ENCODE peak calls at places on chromosome 10, in four cellular contexts. One of them, this sample, is unnamed.

GRCh38 chr10:29839826-29840515 is 205.2 kb upstream of the SVIL start:
- DNase-seq in H1: no peak
- DNase-seq in tibial nerve: no peak
- DNase-seq in stomach: no peak
- DNase-seq in this sample: no peak

GRCh38 chr10:59907537-59907917 is 1.2 kb upstream of the CCDC6 start:
- DNase-seq in tibial nerve: no peak
- DNase-seq in H1: no peak
- DNase-seq in stomach: no peak
- DNase-seq in this sample: no peak

GRCh38 chr10:4279649-4280048 is 494.6 kb upstream of the KLF6 start:
- DNase-seq in tibial nerve: no peak
- DNase-seq in stomach: no peak
- DNase-seq in H1: no peak
- DNase-seq in this sample: no peak

GRCh38 chr10:15196335-15196834 is 27.9 kb upstream of the NMT2 start:
- DNase-seq in H1: no peak
- DNase-seq in stomach: no peak
- DNase-seq in tibial nerve: no peak
- DNase-seq in this sample: no peak

GRCh38 chr10:131438665-131439064 is 127.1 kb upstream of the TCERG1L start:
- DNase-seq in H1: no peak
- DNase-seq in tibial nerve: no peak
- DNase-seq in stomach: no peak
- DNase-seq in this sample: no peak

GRCh38 chr10:27759483-27760281 is 14.1 kb upstream of the MKX start:
- DNase-seq in stomach: no peak
- DNase-seq in H1: no peak
- DNase-seq in tibial nerve: no peak
- DNase-seq in this sample: no peak

GRCh38 chr10:87844837-87845623 is 18.3 kb downstream of the KLLN start:
- DNase-seq in tibial nerve: no peak
- DNase-seq in stomach: no peak
- DNase-seq in H1: no peak
- DNase-seq in this sample: no peak

GRCh38 chr10:132925071-132925561 is 17.3 kb downstream of the CFAP46 start:
- DNase-seq in H1: no peak
- DNase-seq in tibial nerve: no peak
- DNase-seq in stomach: no peak
- DNase-seq in this sample: no peak

GRCh38 chr10:34954142-34954541 is 136.0 kb downstream of the CUL2 start:
- DNase-seq in H1: no peak
- DNase-seq in stomach: peak; percentile 94
- DNase-seq in tibial nerve: no peak
- DNase-seq in this sample: no peak

GRCh38 chr10:58829839-58830238 is 317.2 kb downstream of the BICC1 start:
- DNase-seq in H1: no peak
- DNase-seq in stomach: no peak
- DNase-seq in tibial nerve: no peak
- DNase-seq in this sample: no peak

GRCh38 chr10:53726921-53727320 is 954.3 kb upstream of the MBL2 start:
- DNase-seq in tibial nerve: no peak
- DNase-seq in stomach: no peak
- DNase-seq in H1: no peak
- DNase-seq in this sample: no peak

GRCh38 chr10:30047924-30048531 is 11.4 kb downstream of the JCAD start:
- DNase-seq in tibial nerve: no peak
- DNase-seq in H1: no peak
- DNase-seq in stomach: no peak
- DNase-seq in this sample: no peak

GRCh38 chr10:76074659-76075058 is 643.2 kb downstream of the LRMDA start:
- DNase-seq in tibial nerve: no peak
- DNase-seq in H1: no peak
- DNase-seq in stomach: no peak
- DNase-seq in this sample: no peak

GRCh38 chr10:108957681-108958080 is 965.6 kb downstream of the XPNPEP1 start:
- DNase-seq in H1: no peak
- DNase-seq in tibial nerve: no peak
- DNase-seq in stomach: no peak
- DNase-seq in this sample: peak; percentile 12

GRCh38 chr10:44393834-44394547 is 9.1 kb upstream of the CXCL12 start:
- DNase-seq in H1: no peak
- DNase-seq in stomach: no peak
- DNase-seq in tibial nerve: no peak
- DNase-seq in this sample: no peak

GRCh38 chr10:113177936-113178335 is 227.9 kb downstream of the TCF7L2 start:
- DNase-seq in stomach: no peak
- DNase-seq in H1: peak; percentile 45
- DNase-seq in tibial nerve: no peak
- DNase-seq in this sample: no peak

GRCh38 chr10:50991496-50992355 is 82.6 kb upstream of the PRKG1 start:
- DNase-seq in tibial nerve: no peak
- DNase-seq in stomach: no peak
- DNase-seq in H1: peak; percentile 57
- DNase-seq in this sample: peak; percentile 53

GRCh38 chr10:62705789-62706188 is 98.7 kb upstream of the ADO start:
- DNase-seq in tibial nerve: no peak
- DNase-seq in H1: no peak
- DNase-seq in stomach: no peak
- DNase-seq in this sample: no peak

GRCh38 chr10:6068422-6068821 is 6.3 kb upstream of the IL2RA start:
- DNase-seq in H1: no peak
- DNase-seq in tibial nerve: no peak
- DNase-seq in stomach: peak; percentile 29
- DNase-seq in this sample: no peak

GRCh38 chr10:4073912-4074311 is 288.9 kb upstream of the KLF6 start:
- DNase-seq in H1: no peak
- DNase-seq in tibial nerve: no peak
- DNase-seq in stomach: no peak
- DNase-seq in this sample: no peak

GRCh38 chr10:98466916-98467505 is 20.3 kb upstream of the HPS1 start:
- DNase-seq in tibial nerve: no peak
- DNase-seq in stomach: no peak
- DNase-seq in H1: no peak
- DNase-seq in this sample: no peak

GRCh38 chr10:61974611-61975010 is 73.1 kb downstream of the ARID5B start:
- DNase-seq in stomach: peak; percentile 60
- DNase-seq in H1: no peak
- DNase-seq in tibial nerve: peak; percentile 69
- DNase-seq in this sample: peak; percentile 49

GRCh38 chr10:44982114-44982460 is 3.5 kb upstream of the DEPP1 start:
- DNase-seq in H1: no peak
- DNase-seq in tibial nerve: no peak
- DNase-seq in stomach: no peak
- DNase-seq in this sample: peak; percentile 44

GRCh38 chr10:122168598-122168997 is 102.5 kb upstream of the BTBD16 start:
- DNase-seq in tibial nerve: no peak
- DNase-seq in stomach: no peak
- DNase-seq in H1: no peak
- DNase-seq in this sample: no peak

GRCh38 chr10:63717089-63717715 is 196.0 kb downstream of the REEP3 start:
- DNase-seq in H1: no peak
- DNase-seq in stomach: no peak
- DNase-seq in tibial nerve: no peak
- DNase-seq in this sample: no peak

GRCh38 chr10:69057951-69058297 is 30.0 kb upstream of the SRGN start:
- DNase-seq in H1: no peak
- DNase-seq in stomach: no peak
- DNase-seq in tibial nerve: no peak
- DNase-seq in this sample: no peak

GRCh38 chr10:52265131-52265926 is 48.8 kb upstream of the DKK1 start:
- DNase-seq in tibial nerve: no peak
- DNase-seq in H1: no peak
- DNase-seq in stomach: no peak
- DNase-seq in this sample: no peak

GRCh38 chr10:110403593-110403992 is 94.1 kb upstream of the DUSP5 start:
- DNase-seq in stomach: no peak
- DNase-seq in H1: no peak
- DNase-seq in tibial nerve: no peak
- DNase-seq in this sample: no peak

GRCh38 chr10:58220769-58221448 is 46.8 kb downstream of the IPMK start:
- DNase-seq in H1: no peak
- DNase-seq in tibial nerve: no peak
- DNase-seq in stomach: no peak
- DNase-seq in this sample: no peak

GRCh38 chr10:80855348-80855971 is 317.8 kb downstream of the SH2D4B start:
- DNase-seq in stomach: no peak
- DNase-seq in tibial nerve: no peak
- DNase-seq in H1: peak; percentile 77
- DNase-seq in this sample: no peak

GRCh38 chr10:71797533-71798307 is 24.4 kb upstream of the VSIR start:
- DNase-seq in stomach: no peak
- DNase-seq in tibial nerve: no peak
- DNase-seq in H1: no peak
- DNase-seq in this sample: no peak

GRCh38 chr10:84818956-84819355 is 490.6 kb downstream of the CCSER2 start:
- DNase-seq in stomach: no peak
- DNase-seq in tibial nerve: no peak
- DNase-seq in H1: no peak
- DNase-seq in this sample: no peak

GRCh38 chr10:132838346-132838970 is 52.5 kb upstream of the NKX6-2 start:
- DNase-seq in stomach: no peak
- DNase-seq in H1: no peak
- DNase-seq in tibial nerve: no peak
- DNase-seq in this sample: no peak

DNA sequence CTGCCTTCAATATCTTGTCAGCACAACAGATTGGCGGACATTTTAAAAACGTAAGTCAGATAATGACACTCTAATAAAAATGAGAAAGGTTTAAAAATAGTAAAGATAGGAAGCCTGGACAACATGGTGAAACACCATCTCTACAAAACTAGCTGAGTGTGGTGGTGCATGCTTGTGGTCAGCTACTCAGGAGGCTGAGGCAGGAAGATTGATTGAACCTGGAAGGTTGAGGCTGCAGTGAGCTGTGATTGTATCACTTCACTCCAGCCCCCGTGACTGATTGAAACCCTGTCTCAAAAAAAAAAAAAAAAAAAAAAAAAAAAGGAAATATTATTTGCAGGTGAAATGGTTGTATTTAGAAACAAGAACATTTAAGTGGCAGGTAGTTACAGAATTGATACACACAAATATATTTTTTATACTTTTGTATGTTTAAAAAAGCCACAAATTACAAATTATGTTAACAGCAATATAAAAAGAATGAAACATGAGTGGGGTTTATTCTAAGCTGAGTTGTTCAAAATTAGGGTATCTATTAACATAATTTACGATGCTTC is 141.9 kb downstream of the ADK start:
- DNase-seq in H1: no peak
- DNase-seq in stomach: no peak
- DNase-seq in tibial nerve: no peak
- DNase-seq in this sample: no peak
- H3K27ac ChIP-seq in H1: no peak overlapping the region
- H3K27ac ChIP-seq in stomach: no peak overlapping the region
- H3K27ac ChIP-seq in tibial nerve: no peak overlapping the region
- H3K27ac ChIP-seq in this sample: no peak overlapping the region

DNA sequence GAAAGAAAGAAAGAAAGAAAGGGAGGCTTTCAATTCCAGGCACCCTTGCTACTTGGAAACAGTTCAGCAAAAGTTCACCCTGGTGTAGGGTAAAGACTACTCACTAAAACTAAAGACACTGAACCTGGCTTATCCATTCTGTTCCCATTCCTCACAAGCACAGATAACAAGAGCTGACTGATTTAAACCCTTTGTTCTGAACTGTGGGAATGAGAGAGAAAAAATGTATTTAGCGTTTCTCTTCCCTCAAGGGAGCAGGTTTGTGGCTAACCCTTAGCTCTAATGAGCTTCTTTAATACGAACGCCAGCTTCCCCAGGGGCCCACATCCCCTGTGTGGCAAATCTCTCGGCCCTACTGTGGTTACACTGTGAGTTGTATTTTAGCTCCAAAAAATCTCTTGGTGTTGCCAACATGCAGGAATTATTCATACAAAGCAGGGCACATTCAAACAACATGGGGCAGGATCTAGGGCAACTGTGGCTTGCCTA is 23.3 kb downstream of the PRTFDC1 start:
- DNase-seq in tibial nerve: no peak
- DNase-seq in stomach: no peak
- DNase-seq in H1: no peak
- DNase-seq in this sample: no peak
- TF ChIP-seq EP300 in tibial nerve: no peak
- TF ChIP-seq EP300 in stomach: no peak
- TF ChIP-seq EP300 in H1: no peak
- TF ChIP-seq EP300 in this sample: no peak

GRCh38 chr10:119849944-119850343 is 22.7 kb downstream of the MCMBP start:
- DNase-seq in tibial nerve: no peak
- DNase-seq in H1: no peak
- DNase-seq in stomach: no peak
- DNase-seq in this sample: no peak
- H3K27ac ChIP-seq in tibial nerve: no peak overlapping the region
- H3K27ac ChIP-seq in H1: no peak overlapping the region
- H3K27ac ChIP-seq in stomach: no peak overlapping the region
- H3K27ac ChIP-seq in this sample: no peak overlapping the region

GRCh38 chr10:92121686-92122492 is 169.0 kb downstream of the CPEB3 start:
- DNase-seq in stomach: no peak
- DNase-seq in H1: no peak
- DNase-seq in tibial nerve: no peak
- DNase-seq in this sample: no peak
- TF ChIP-seq EP300 in stomach: no peak
- TF ChIP-seq EP300 in H1: no peak
- TF ChIP-seq EP300 in tibial nerve: no peak
- TF ChIP-seq EP300 in this sample: no peak